ENCODE peak calls at places on chromosomes 11 and 22, in four cellular contexts. S, T, H and K are unnamed samples.
A peak's percentile ranks its signal among the peaks of the same experiment; 100 is the strongest.

GRCh38 chr22:22720201-22720723 is 75.8 kb downstream of the GGTLC2 start:
- DNase-seq in S (no peak), T (peak; percentile 21), H (no peak), K (peak; percentile 75)

GRCh38 chr11:22753401-22753800 is 76.2 kb downstream of the SVIP start:
- DNase-seq in S (no peak), T (no peak), H (no peak), K (no peak)

GRCh38 chr11:66042227-66043007 is 6.5 kb downstream of the GAL3ST3 start:
- DNase-seq in S (no peak), T (no peak), H (no peak), K (no peak)

GRCh38 chr11:66090288-66090687 is 20.2 kb downstream of the PACS1 start:
- DNase-seq in S (no peak), T (no peak), H (no peak), K (no peak)

GRCh38 chr22:38110008-38110862 is at the start of gene BAIAP2L2:
- DNase-seq in S (no peak), T (peak; percentile 84), H (no peak), K (no peak)

GRCh38 chr22:44305455-44305854 is 7.3 kb downstream of the SHISAL1 start:
- DNase-seq in S (no peak), T (no peak), H (no peak), K (no peak)

GRCh38 chr11:105799728-105800462 is 190.0 kb downstream of the GRIA4 start:
- DNase-seq in S (no peak), T (no peak), H (no peak), K (no peak)

GRCh38 chr11:110311783-110312578 is 15.6 kb upstream of the RDX start:
- DNase-seq in S (no peak), T (no peak), H (no peak), K (no peak)

GRCh38 chr11:42085736-42086135 is 626.3 kb upstream of the LRRC4C start:
- DNase-seq in S (no peak), T (no peak), H (no peak), K (no peak)

GRCh38 chr22:27642104-27642800 is 159.3 kb downstream of the MN1 start:
- DNase-seq in S (no peak), T (no peak), H (no peak), K (peak; percentile 70)

GRCh38 chr22:37229012-37229804 is 14.9 kb downstream of the RAC2 start:
- DNase-seq in S (no peak), T (peak; percentile 57), H (peak; percentile 24), K (no peak)

GRCh38 chr11:70176940-70177689 is 26.0 kb upstream of the FADD start:
- DNase-seq in S (peak; percentile 42), T (no peak), H (no peak), K (peak; percentile 99)